ENCODE peak calls at places on chromosomes 11 and 22, in four cellular contexts. O is CD8-positive, alpha-beta memory T cell; Y is SJSA1; E is AG04450. Z is an unnamed sample. For H3K27me3, the result is how much of the 10 kb centered on the place peaks cover.

GRCh38 chr22:17536269-17536668 is 27.0 kb upstream of the SLC25A18 start:
- DNase-seq in Y (no peak), E (no peak), O (no peak), Z (no peak)

GRCh38 chr11:94131363-94132115 is 2.9 kb downstream of the PANX1 start:
- DNase-seq in Y (no peak), O (no peak), E (no peak), Z (no peak)

GRCh38 chr11:43751726-43752125 is 71.2 kb downstream of the HSD17B12 start:
- DNase-seq in E (no peak), Y (no peak), O (no peak), Z (no peak)

GRCh38 chr11:126406368-126406767 is 50.9 kb downstream of the ST3GAL4 start:
- DNase-seq in O (no peak), Y (no peak), E (no peak), Z (no peak)

GRCh38 chr22:30947163-30947820 is 21.3 kb downstream of the MORC2 start:
- DNase-seq in Y (no peak), E (no peak), O (no peak), Z (no peak)

GRCh38 chr11:2578006-2578933 is 121.5 kb downstream of the KCNQ1OT1 start:
- DNase-seq in Y (no peak), E (no peak), O (peak), Z (no peak)

GRCh38 chr11:29300441-29300840 is 716.4 kb downstream of the KCNA4 start:
- DNase-seq in O (no peak), E (peak), Y (peak), Z (no peak)

GRCh38 chr11:31995031-31995430 is 95.8 kb upstream of the RCN1 start:
- DNase-seq in Y (no peak), E (no peak), O (no peak), Z (no peak)

GRCh38 chr11:77510095-77510494 is 36.2 kb upstream of the PAK1 start:
- DNase-seq in O (no peak), Y (no peak), E (no peak), Z (no peak)

GRCh38 chr11:91296628-91297027 is 928.0 kb upstream of the FAT3 start:
- DNase-seq in O (no peak), Y (no peak), E (peak), Z (no peak)

GRCh38 chr11:77212314-77213007 is 84.4 kb downstream of the MYO7A start:
- DNase-seq in E (no peak), Y (no peak), O (no peak), Z (no peak)

GRCh38 chr22:27212617-27213177 is 555.3 kb downstream of the MIAT start:
- DNase-seq in E (peak), O (no peak), Y (peak), Z (no peak)

GRCh38 chr11:57294225-57295131 is 30.3 kb downstream of the TNKS1BP1 start:
- DNase-seq in Y (peak), E (no peak), O (no peak), Z (no peak)

GRCh38 chr11:75536786-75537629 is 11.3 kb upstream of the GDPD5 start:
- DNase-seq in O (no peak), E (no peak), Y (no peak), Z (no peak)

GRCh38 chr22:39532215-39533071 is at the start of gene RPS19BP1:
- DNase-seq in Y (peak), E (peak), O (peak), Z (peak)

GRCh38 chr11:1236316-1237127 is 13.7 kb downstream of the MUC5B start:
- DNase-seq in Y (no peak), O (peak), E (no peak), Z (no peak)

GRCh38 chr11:47466201-47466600 is 17.3 kb upstream of the RAPSN start:
- DNase-seq in O (no peak), E (no peak), Y (no peak), Z (no peak)

GRCh38 chr11:63698976-63699733 is 17.9 kb downstream of the RTN3 start:
- DNase-seq in E (no peak), Y (no peak), O (no peak), Z (no peak)

GRCh38 chr11:23605001-23605400 is 744.7 kb upstream of the CCDC179 start:
- DNase-seq in Y (no peak), E (peak), O (no peak), Z (no peak)

GRCh38 chr22:23547818-23548500 is 32.1 kb downstream of the IGLL1 start:
- DNase-seq in O (no peak), Y (no peak), E (no peak), Z (no peak)

GRCh38 chr22:50581950-50582561 is 593 bp downstream of the CHKB start:
- DNase-seq in O (no peak), Y (peak), E (no peak), Z (no peak)

GRCh38 chr11:66744485-66745355 is 15.7 kb upstream of the SPTBN2 start:
- DNase-seq in E (no peak), O (peak), Y (peak), Z (no peak)

GRCh38 chr22:33923033-33923432 is 2.8 kb upstream of the LARGE1 start:
- DNase-seq in O (no peak), Y (no peak), E (no peak), Z (no peak)

GRCh38 chr22:33925194-33925593 is 4.9 kb upstream of the LARGE1 start:
- DNase-seq in O (no peak), Y (no peak), E (no peak), Z (no peak)

GRCh38 chr22:33922268-33922667 is 2.0 kb upstream of the LARGE1 start:
- DNase-seq in E (no peak), O (no peak), Y (peak), Z (no peak)

GRCh38 chr22:33921576-33922181 is 1.4 kb upstream of the LARGE1 start:
- DNase-seq in Y (peak), E (peak), O (no peak), Z (no peak)

DNA sequence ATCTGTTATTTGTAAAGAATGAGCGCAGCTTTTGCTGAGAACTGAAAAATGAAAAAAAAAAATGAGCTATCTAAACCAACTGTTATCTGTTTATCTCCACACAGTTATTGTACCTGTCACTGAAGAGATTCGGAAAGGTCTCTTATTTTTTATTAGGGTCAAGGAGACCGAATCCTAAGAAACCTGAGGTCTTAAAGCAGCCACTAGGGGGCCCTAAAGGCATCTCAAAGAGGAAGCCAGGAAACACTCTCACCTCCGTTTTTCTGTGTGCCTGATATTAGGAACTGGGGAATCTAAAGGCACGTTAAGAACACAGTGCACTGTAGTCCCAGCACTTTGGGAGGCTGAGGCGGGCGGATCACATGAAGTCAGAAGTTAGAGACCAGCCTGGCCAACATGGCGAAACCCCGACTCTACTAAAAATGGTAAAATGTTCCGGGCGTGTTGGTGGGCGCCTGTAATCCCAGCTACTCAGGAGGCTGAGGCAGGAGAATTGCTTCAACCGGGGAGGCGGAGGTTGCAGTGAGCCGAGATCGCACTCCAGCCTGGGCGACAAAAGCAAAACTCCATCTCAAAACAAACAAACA is 3.5 kb upstream of the LARGE1 start:
- DNase-seq in Y (peak), E (peak), O (no peak), Z (no peak)
- H3K27ac ChIP-seq in Y (no peak), E (no peak), O (no peak), Z (no peak)

GRCh38 chr11:111911563-111912401 is at the start of gene CRYAB:
- DNase-seq in E (peak), O (no peak), Y (peak), Z (no peak)

GRCh38 chr11:111912535-111912934 is at the start of gene HSPB2:
- DNase-seq in E (no peak), O (no peak), Y (no peak), Z (no peak)

GRCh38 chr11:111913997-111914396 is 1.5 kb downstream of the HSPB2 start:
- DNase-seq in O (no peak), Y (peak), E (no peak), Z (no peak)

GRCh38 chr11:111910637-111911562 is 670 bp downstream of the CRYAB start:
- DNase-seq in E (no peak), O (no peak), Y (no peak), Z (no peak)

DNA sequence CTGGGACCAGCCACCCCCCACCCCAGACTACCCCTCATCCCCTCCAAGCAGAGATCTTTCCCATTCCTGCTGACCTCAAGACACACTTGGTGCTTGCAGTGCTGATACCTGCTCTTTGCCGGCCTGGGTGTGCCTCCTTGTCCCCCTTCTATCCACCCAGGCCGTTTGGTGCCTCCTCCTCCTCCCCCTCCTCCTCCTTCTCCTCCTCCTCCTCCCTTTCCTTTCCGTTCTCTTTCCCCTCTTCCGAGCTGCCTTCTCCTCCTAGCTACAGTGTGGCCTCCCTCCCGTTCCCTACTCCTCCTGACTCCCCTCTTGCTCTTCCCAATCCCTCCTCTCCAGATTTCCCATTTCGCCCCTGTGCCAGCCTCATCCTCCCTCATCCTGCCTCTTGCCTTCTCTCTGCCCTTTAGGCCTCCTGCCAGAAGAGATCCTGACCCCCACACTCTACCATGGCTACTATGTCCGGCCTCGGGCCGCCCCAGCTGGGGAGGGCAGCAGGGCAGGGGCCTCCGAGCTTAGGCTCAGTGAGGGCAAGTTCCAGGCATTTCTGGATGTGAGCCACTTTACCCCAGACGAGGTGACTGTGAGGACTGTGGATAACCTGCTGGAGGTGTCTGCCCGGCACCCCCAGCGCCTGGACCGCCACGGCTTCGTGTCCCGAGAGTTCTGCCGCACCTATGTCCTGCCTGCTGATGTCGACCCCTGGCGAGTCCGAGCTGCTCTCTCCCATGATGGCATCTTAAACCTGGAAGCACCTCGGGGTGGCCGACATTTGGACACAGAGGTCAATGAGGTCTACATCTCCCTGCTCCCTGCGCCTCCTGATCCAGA is 712 bp downstream of the HSPB2 start:
- DNase-seq in Y (no peak), E (no peak), O (no peak), Z (no peak)
- H3K4me3 ChIP-seq in Y (no peak), E (no peak), O (no peak), Z (no peak)

DNA sequence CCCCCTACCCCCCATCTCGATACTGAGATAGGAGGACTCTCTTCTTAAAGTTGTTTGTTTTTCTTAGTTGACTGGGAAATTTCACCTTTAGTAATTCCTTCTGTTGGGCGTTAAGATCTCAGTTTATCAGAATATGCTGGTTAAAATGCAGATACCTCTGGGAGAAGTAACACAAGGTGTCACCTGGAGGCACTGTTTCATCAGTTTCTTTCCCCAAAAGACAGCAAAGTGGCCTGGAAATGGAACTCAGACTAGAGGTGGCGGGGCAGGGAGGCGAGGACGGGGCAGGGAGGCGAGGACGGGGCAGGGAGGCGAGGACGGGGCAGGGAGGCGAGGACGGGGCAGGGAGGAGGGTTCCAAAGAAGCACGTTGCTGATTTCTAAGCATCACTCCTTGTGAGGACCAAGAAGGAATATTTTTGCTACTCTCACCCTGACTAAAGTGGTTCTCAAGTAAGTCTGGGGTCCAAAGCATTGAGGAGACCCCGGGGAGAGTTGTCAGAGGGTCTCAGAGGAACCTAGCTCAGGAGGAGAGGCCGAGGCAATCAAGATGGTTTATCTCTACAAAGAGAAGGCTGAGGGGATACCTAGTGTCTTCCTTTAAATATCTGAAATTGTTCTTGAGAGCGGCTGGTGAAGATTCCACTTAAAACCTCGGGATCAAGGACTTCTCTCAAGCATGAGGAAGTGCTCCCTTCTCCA is 147.0 kb upstream of the B3GAT1 start:
- DNase-seq in O (no peak), E (no peak), Y (no peak), Z (no peak)
- H3K27me3 ChIP-seq in O (under half), E (under half), Y (under half), Z (under half)

GRCh38 chr11:74307409-74307808 is 4.0 kb downstream of the P4HA3 start:
- DNase-seq in O (no peak), Y (no peak), E (no peak), Z (no peak)
- H3K27ac ChIP-seq in O (no peak), Y (no peak), E (no peak), Z (no peak)

GRCh38 chr22:21018314-21018713 is 3.3 kb downstream of the P2RX6 start:
- DNase-seq in O (no peak), Y (no peak), E (no peak), Z (no peak)
- H3K4me3 ChIP-seq in O (no peak), Y (no peak), E (no peak), Z (no peak)

GRCh38 chr11:20158597-20159257 is 1.5 kb downstream of the DBX1 start:
- DNase-seq in E (peak), Y (peak), O (no peak), Z (no peak)

GRCh38 chr11:20155683-20156279 is 4.5 kb downstream of the DBX1 start:
- DNase-seq in E (no peak), O (no peak), Y (no peak), Z (no peak)

GRCh38 chr11:20157768-20158167 is 2.5 kb downstream of the DBX1 start:
- DNase-seq in O (no peak), Y (no peak), E (no peak), Z (no peak)

GRCh38 chr11:20156280-20156875 is 3.9 kb downstream of the DBX1 start:
- DNase-seq in E (no peak), O (peak), Y (no peak), Z (no peak)

DNA sequence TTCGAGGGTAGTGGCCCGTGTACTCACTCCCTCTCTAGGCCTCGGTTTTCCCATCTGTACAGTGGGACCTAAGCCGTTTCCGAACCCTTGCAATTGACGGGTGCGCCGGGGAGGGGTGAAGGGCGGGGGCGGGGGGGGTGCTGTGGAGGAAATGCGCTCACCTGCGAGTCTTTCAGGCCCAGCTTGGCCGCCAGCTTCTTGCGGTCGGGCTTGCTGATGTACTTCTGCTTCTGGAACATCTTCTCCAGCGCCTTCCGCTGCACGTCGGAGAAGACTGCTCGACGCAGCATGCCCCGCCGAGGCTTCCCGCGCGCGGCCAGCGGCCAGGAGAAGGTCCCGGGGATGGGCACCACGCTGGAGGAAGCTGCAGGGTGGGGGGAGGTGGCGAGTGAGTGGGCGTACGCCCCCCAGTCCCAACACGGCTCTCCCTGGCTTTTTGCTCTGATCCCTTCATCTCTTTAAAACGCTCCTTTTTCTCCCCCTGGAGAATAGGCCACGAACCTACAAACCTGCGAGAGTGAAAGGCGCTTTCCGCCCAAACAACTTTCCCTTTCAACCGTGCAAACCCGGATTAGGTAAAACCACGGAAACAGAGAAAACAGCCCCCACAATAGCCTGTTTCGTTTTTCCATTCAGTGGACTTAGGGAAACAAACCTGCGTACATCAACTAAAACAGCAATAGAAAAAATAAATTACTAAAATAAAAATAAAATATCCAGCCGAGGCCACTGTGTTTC is 3.2 kb downstream of the DBX1 start:
- DNase-seq in E (no peak), O (peak), Y (no peak), Z (no peak)
- H3K27me3 ChIP-seq in E (half or more), O (under half), Y (half or more), Z (half or more)

DNA sequence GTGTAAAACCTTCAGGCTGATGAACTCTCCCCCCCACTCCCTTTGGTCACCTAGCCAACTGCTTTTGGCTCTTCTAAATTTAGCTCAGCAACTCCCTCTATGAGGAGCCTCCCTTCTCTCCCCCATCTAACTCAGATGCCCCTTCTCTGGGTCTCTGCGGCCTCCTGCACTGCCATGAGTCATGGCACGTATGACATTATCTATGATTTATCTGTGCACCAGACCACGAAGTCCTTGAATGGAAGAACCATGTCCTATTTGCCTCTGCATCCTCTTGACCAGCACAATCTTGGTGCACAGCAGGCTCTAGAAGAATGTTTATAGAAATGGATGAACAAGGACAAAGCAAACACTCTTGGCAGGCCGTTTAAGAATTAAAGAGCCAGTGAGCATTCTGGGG is 46.0 kb downstream of the RPL27A start:
- DNase-seq in O (no peak), Y (peak), E (no peak), Z (no peak)
- H3K27ac ChIP-seq in O (no peak), Y (no peak), E (peak), Z (no peak)

Z was measured in iPS DF 6.9.